ENCODE peak calls at places on chromosomes 1 and 21, in six cellular contexts. One of them, this sample, is unnamed.
A peak's percentile ranks its signal among the peaks of the same experiment; 100 is the strongest.

GRCh38 chr1:200535605-200536004 is 84.9 kb downstream of the KIF14 start:
- DNase-seq in sigmoid colon: no peak
- DNase-seq in foreskin keratinocyte: peak; percentile 75
- DNase-seq in SJSA1: no peak
- DNase-seq in A549: peak; percentile 82
- DNase-seq in vagina: no peak
- DNase-seq in this sample: no peak

GRCh38 chr21:37800122-37800455 is 116.2 kb downstream of the KCNJ6 start:
- DNase-seq in sigmoid colon: no peak
- DNase-seq in foreskin keratinocyte: no peak
- DNase-seq in SJSA1: no peak
- DNase-seq in A549: no peak
- DNase-seq in vagina: no peak
- DNase-seq in this sample: no peak

GRCh38 chr1:47569681-47570470 is 132.0 kb downstream of the FOXD2 start:
- DNase-seq in sigmoid colon: no peak
- DNase-seq in foreskin keratinocyte: peak; percentile 94
- DNase-seq in SJSA1: peak; percentile 91
- DNase-seq in A549: peak; percentile 86
- DNase-seq in vagina: no peak
- DNase-seq in this sample: no peak

GRCh38 chr1:161934278-161934608 is 89.4 kb downstream of the OLFML2B start:
- DNase-seq in sigmoid colon: no peak
- DNase-seq in foreskin keratinocyte: no peak
- DNase-seq in SJSA1: no peak
- DNase-seq in A549: no peak
- DNase-seq in vagina: no peak
- DNase-seq in this sample: no peak

GRCh38 chr1:97508653-97509218 is 412.1 kb downstream of the DPYD start:
- DNase-seq in sigmoid colon: no peak
- DNase-seq in foreskin keratinocyte: no peak
- DNase-seq in SJSA1: no peak
- DNase-seq in A549: no peak
- DNase-seq in vagina: no peak
- DNase-seq in this sample: no peak

GRCh38 chr1:213110349-213111300 is 59.6 kb downstream of the RPS6KC1 start:
- DNase-seq in sigmoid colon: no peak
- DNase-seq in foreskin keratinocyte: no peak
- DNase-seq in SJSA1: no peak
- DNase-seq in A549: no peak
- DNase-seq in vagina: no peak
- DNase-seq in this sample: no peak

GRCh38 chr1:3217887-3218679 is 149.1 kb downstream of the PRDM16 start:
- DNase-seq in sigmoid colon: no peak
- DNase-seq in foreskin keratinocyte: no peak
- DNase-seq in SJSA1: no peak
- DNase-seq in A549: no peak
- DNase-seq in vagina: no peak
- DNase-seq in this sample: no peak

GRCh38 chr1:188140958-188141357 is 1312.2 kb downstream of the PLA2G4A start:
- DNase-seq in sigmoid colon: no peak
- DNase-seq in foreskin keratinocyte: no peak
- DNase-seq in SJSA1: no peak
- DNase-seq in A549: no peak
- DNase-seq in vagina: no peak
- DNase-seq in this sample: no peak

GRCh38 chr1:186564558-186564957 is 103.6 kb upstream of the PDC start:
- DNase-seq in sigmoid colon: no peak
- DNase-seq in foreskin keratinocyte: no peak
- DNase-seq in SJSA1: no peak
- DNase-seq in A549: no peak
- DNase-seq in vagina: no peak
- DNase-seq in this sample: no peak

GRCh38 chr1:186572509-186572908 is 107.7 kb downstream of the PTGS2 start:
- DNase-seq in sigmoid colon: no peak
- DNase-seq in foreskin keratinocyte: no peak
- DNase-seq in SJSA1: no peak
- DNase-seq in A549: no peak
- DNase-seq in vagina: no peak
- DNase-seq in this sample: no peak

GRCh38 chr1:186571771-186572170 is 108.5 kb downstream of the PTGS2 start:
- DNase-seq in sigmoid colon: no peak
- DNase-seq in foreskin keratinocyte: no peak
- DNase-seq in SJSA1: no peak
- DNase-seq in A549: no peak
- DNase-seq in vagina: no peak
- DNase-seq in this sample: no peak

GRCh38 chr1:186566140-186566850 is 105.4 kb upstream of the PDC start:
- DNase-seq in sigmoid colon: no peak
- DNase-seq in foreskin keratinocyte: peak; percentile 63
- DNase-seq in SJSA1: no peak
- DNase-seq in A549: peak; percentile 14
- DNase-seq in vagina: no peak
- DNase-seq in this sample: no peak

DNA sequence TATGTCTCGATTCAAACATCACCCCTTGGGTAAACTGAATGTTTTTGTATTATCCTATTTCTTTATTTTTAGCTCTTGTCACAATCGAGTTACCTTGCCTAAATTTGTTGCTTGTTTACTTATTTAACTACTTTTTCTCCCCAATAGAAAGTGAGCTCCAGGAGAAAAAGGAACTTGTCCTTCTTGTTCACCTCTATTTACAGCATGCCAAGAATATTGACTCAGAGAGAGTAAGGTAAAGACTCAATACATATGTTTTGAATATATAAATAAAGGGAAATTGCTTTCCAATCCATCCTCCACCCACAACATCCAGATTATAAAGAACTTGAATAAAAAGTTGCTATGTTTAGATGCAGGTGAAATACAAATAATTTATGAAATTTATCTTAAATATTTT is 107.3 kb upstream of the PDC start:
- DNase-seq in sigmoid colon: no peak
- DNase-seq in foreskin keratinocyte: no peak
- DNase-seq in SJSA1: no peak
- DNase-seq in A549: no peak
- DNase-seq in vagina: no peak
- DNase-seq in this sample: no peak
- H3K27ac ChIP-seq in sigmoid colon: no peak overlapping the region
- H3K27ac ChIP-seq in foreskin keratinocyte: no peak overlapping the region
- H3K27ac ChIP-seq in SJSA1: no peak overlapping the region
- H3K27ac ChIP-seq in A549: no peak overlapping the region
- H3K27ac ChIP-seq in vagina: no peak overlapping the region
- H3K27ac ChIP-seq in this sample: no peak overlapping the region

GRCh38 chr1:66840929-66841328 is 39.9 kb upstream of the INSL5 start:
- DNase-seq in sigmoid colon: no peak
- DNase-seq in foreskin keratinocyte: no peak
- DNase-seq in SJSA1: no peak
- DNase-seq in A549: no peak
- DNase-seq in vagina: no peak
- DNase-seq in this sample: no peak
- H3K27ac ChIP-seq in sigmoid colon: no peak overlapping the region
- H3K27ac ChIP-seq in foreskin keratinocyte: no peak overlapping the region
- H3K27ac ChIP-seq in SJSA1: no peak overlapping the region
- H3K27ac ChIP-seq in A549: no peak overlapping the region
- H3K27ac ChIP-seq in vagina: no peak overlapping the region
- H3K27ac ChIP-seq in this sample: no peak overlapping the region

GRCh38 chr1:109793486-109794318 is 30.0 kb upstream of the EPS8L3 start:
- DNase-seq in sigmoid colon: peak; percentile 65
- DNase-seq in foreskin keratinocyte: peak; percentile 79
- DNase-seq in SJSA1: peak; percentile 49
- DNase-seq in A549: no peak
- DNase-seq in vagina: no peak
- DNase-seq in this sample: no peak
- H3K27ac ChIP-seq in sigmoid colon: peak overlapping the region; percentile 36
- H3K27ac ChIP-seq in foreskin keratinocyte: no peak overlapping the region
- H3K27ac ChIP-seq in SJSA1: no peak overlapping the region
- H3K27ac ChIP-seq in A549: peak overlapping the region; percentile 98
- H3K27ac ChIP-seq in vagina: no peak overlapping the region
- H3K27ac ChIP-seq in this sample: no peak overlapping the region

GRCh38 chr1:91925644-91926330 is 23.4 kb upstream of the BRDT start:
- DNase-seq in sigmoid colon: no peak
- DNase-seq in foreskin keratinocyte: no peak
- DNase-seq in SJSA1: no peak
- DNase-seq in A549: no peak
- DNase-seq in vagina: no peak
- DNase-seq in this sample: no peak

GRCh38 chr1:91924146-91924545 is 25.1 kb upstream of the BRDT start:
- DNase-seq in sigmoid colon: no peak
- DNase-seq in foreskin keratinocyte: peak; percentile 73
- DNase-seq in SJSA1: peak; percentile 79
- DNase-seq in A549: no peak
- DNase-seq in vagina: no peak
- DNase-seq in this sample: no peak

DNA sequence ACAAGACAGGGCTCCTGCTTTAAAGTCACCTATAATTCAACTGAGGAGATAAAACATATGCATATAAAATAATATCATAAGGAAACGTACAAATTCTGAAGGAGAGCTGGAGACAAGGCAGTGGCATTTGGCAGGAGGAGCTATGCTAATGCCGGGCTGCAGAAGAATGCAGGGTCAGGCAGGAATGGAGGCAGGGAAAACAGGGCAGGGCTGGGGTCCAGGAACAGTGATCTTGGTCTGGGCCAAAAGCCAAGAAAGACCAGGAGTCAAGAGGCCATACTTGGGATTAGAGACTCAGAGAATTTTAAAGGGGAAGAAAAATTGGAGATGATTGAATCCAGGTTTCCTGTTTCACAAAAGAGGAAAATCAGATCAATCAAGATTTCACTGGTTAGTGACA is 20.0 kb upstream of the BRDT start:
- DNase-seq in sigmoid colon: no peak
- DNase-seq in foreskin keratinocyte: no peak
- DNase-seq in SJSA1: no peak
- DNase-seq in A549: no peak
- DNase-seq in vagina: no peak
- DNase-seq in this sample: no peak
- H3K27ac ChIP-seq in sigmoid colon: no peak overlapping the region
- H3K27ac ChIP-seq in foreskin keratinocyte: no peak overlapping the region
- H3K27ac ChIP-seq in SJSA1: no peak overlapping the region
- H3K27ac ChIP-seq in A549: no peak overlapping the region
- H3K27ac ChIP-seq in vagina: no peak overlapping the region
- H3K27ac ChIP-seq in this sample: no peak overlapping the region

DNA sequence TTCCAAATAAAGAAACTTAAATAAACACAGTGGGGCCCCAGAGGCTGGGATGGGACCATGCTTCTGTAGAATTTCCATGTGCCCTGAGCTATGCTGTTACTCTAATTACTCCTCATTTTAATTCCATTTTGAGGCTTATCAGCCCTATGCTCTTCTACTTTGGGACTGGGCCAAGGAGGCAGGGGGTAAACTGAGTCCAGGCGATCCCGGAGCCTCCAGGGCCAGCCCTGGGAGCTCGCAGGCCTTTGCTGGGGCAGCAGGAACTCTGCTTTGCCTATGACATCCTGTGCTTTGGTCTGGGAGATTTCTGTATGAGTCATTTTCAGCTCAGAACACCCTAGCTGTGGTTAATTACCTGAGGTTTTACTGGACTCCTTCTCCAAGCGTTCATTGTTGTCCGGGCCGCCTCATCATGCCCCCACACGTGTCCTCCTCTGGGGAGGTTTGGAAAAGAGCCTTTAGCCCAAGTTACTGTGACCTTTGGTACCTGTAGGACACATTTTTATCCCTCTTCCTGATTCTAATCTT is 95.7 kb downstream of the RHOU start:
- DNase-seq in sigmoid colon: no peak
- DNase-seq in foreskin keratinocyte: peak; percentile 74
- DNase-seq in SJSA1: peak; percentile 73
- DNase-seq in A549: peak; percentile 58
- DNase-seq in vagina: no peak
- DNase-seq in this sample: no peak
- H3K27ac ChIP-seq in sigmoid colon: no peak overlapping the region
- H3K27ac ChIP-seq in foreskin keratinocyte: no peak overlapping the region
- H3K27ac ChIP-seq in SJSA1: peak overlapping the region; percentile 17
- H3K27ac ChIP-seq in A549: peak overlapping the region; percentile 56
- H3K27ac ChIP-seq in vagina: no peak overlapping the region
- H3K27ac ChIP-seq in this sample: no peak overlapping the region

GRCh38 chr1:194084755-194085154 is 898.3 kb upstream of the B3GALT2 start:
- DNase-seq in sigmoid colon: no peak
- DNase-seq in foreskin keratinocyte: no peak
- DNase-seq in SJSA1: no peak
- DNase-seq in A549: no peak
- DNase-seq in vagina: no peak
- DNase-seq in this sample: no peak
- H3K27ac ChIP-seq in sigmoid colon: no peak overlapping the region
- H3K27ac ChIP-seq in foreskin keratinocyte: no peak overlapping the region
- H3K27ac ChIP-seq in SJSA1: no peak overlapping the region
- H3K27ac ChIP-seq in A549: no peak overlapping the region
- H3K27ac ChIP-seq in vagina: no peak overlapping the region
- H3K27ac ChIP-seq in this sample: no peak overlapping the region

GRCh38 chr1:32767156-32767555 is 50.0 kb downstream of the YARS1 start:
- DNase-seq in sigmoid colon: no peak
- DNase-seq in foreskin keratinocyte: no peak
- DNase-seq in SJSA1: no peak
- DNase-seq in A549: no peak
- DNase-seq in vagina: no peak
- DNase-seq in this sample: no peak

GRCh38 chr1:32767641-32768040 is 49.5 kb downstream of the YARS1 start:
- DNase-seq in sigmoid colon: no peak
- DNase-seq in foreskin keratinocyte: no peak
- DNase-seq in SJSA1: no peak
- DNase-seq in A549: no peak
- DNase-seq in vagina: no peak
- DNase-seq in this sample: no peak

GRCh38 chr1:32769524-32770220 is 47.5 kb downstream of the YARS1 start:
- DNase-seq in sigmoid colon: no peak
- DNase-seq in foreskin keratinocyte: peak; percentile 57
- DNase-seq in SJSA1: peak; percentile 75
- DNase-seq in A549: no peak
- DNase-seq in vagina: no peak
- DNase-seq in this sample: no peak

GRCh38 chr1:32766328-32766972 is 50.7 kb downstream of the YARS1 start:
- DNase-seq in sigmoid colon: no peak
- DNase-seq in foreskin keratinocyte: no peak
- DNase-seq in SJSA1: no peak
- DNase-seq in A549: no peak
- DNase-seq in vagina: no peak
- DNase-seq in this sample: no peak

DNA sequence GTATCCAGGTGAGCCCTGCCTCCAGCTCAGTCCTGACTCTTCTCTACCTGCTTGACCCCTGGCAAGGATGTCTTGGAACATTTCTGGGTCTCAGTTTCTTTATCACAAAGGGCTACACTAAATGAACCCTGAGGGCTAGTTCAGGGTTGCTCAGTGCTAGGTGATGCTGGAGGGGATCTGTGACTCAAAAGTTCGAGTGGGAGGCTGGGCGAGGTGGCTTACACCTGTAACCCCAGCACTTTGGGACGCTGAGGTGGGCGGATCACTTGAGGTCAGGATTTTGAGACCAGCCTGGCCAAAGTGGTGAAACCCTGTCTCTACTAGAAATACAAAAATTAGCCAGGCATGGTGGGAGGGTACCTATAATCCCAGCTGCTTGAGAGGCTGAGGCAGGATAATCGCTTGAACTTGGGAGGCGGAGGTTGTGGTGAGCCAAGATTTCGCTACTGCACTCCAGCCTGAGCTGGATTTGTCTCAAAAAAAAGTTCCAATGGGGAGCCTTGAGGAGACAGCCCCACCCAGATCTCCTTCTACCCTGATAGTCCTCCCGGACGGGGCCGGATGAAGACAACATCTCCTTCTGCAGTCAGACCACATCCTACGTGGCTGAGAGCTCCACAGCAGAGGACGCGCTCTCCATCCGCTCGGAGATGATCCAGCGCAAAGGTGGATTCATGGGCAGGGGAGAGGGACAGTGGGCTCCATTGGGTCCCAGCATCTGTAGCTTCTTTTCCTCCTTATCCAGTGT is 48.9 kb downstream of the YARS1 start:
- DNase-seq in sigmoid colon: no peak
- DNase-seq in foreskin keratinocyte: no peak
- DNase-seq in SJSA1: no peak
- DNase-seq in A549: no peak
- DNase-seq in vagina: no peak
- DNase-seq in this sample: no peak
- H3K27ac ChIP-seq in sigmoid colon: peak overlapping the region; percentile 61
- H3K27ac ChIP-seq in foreskin keratinocyte: no peak overlapping the region
- H3K27ac ChIP-seq in SJSA1: no peak overlapping the region
- H3K27ac ChIP-seq in A549: peak overlapping the region; percentile 99
- H3K27ac ChIP-seq in vagina: no peak overlapping the region
- H3K27ac ChIP-seq in this sample: no peak overlapping the region

This sample was measured in iPS DF 6.9.